ENCODE peak calls at places on chromosomes 6 and 20, in ten cellular contexts. One of them, this sample, is unnamed.

GRCh38 chr6:73798592-73798991 is 102.6 kb downstream of the CD109 start:
- DNase-seq in stimulated activated CD4-positive, alpha-beta T cell treated with anti-CD3 and anti-CD28 coated beads, Interleukin-1b, Interleukin-23, amount 100 ng/mL, for 1 hour: no peak
- DNase-seq in activated CD8-positive, alpha-beta memory T cell treated with anti-CD3 and anti-CD28 coated beads, Interleukin-2, amount 10 ng/mL, durations not matched to agents 7 days and 5 days: no peak
- DNase-seq in WTC11: peak; percentile 13
- DNase-seq in LNCaP clone FGC: peak; percentile 41
- DNase-seq in PC-3: peak; percentile 44
- DNase-seq in activated naive CD4-positive, alpha-beta T cell treated with Interleukin-2 at 50 U/mL for 16 hours: no peak
- DNase-seq in HAP-1: no peak
- DNase-seq in lower leg skin: no peak
- DNase-seq in RPMI7951: peak; percentile 76
- DNase-seq in this sample: peak; percentile 48

GRCh38 chr6:9516207-9516606 is 898.7 kb downstream of the TFAP2A start:
- DNase-seq in LNCaP clone FGC: no peak
- DNase-seq in activated naive CD4-positive, alpha-beta T cell treated with Interleukin-2 at 50 U/mL for 16 hours: no peak
- DNase-seq in PC-3: peak; percentile 84
- DNase-seq in activated CD8-positive, alpha-beta memory T cell treated with anti-CD3 and anti-CD28 coated beads, Interleukin-2, amount 10 ng/mL, durations not matched to agents 7 days and 5 days: no peak
- DNase-seq in WTC11: no peak
- DNase-seq in lower leg skin: no peak
- DNase-seq in stimulated activated CD4-positive, alpha-beta T cell treated with anti-CD3 and anti-CD28 coated beads, Interleukin-1b, Interleukin-23, amount 100 ng/mL, for 1 hour: no peak
- DNase-seq in HAP-1: no peak
- DNase-seq in RPMI7951: peak; percentile 87
- DNase-seq in this sample: no peak

GRCh38 chr6:17493286-17493685 is 99.9 kb downstream of the CAP2 start:
- DNase-seq in HAP-1: no peak
- DNase-seq in LNCaP clone FGC: no peak
- DNase-seq in WTC11: no peak
- DNase-seq in stimulated activated CD4-positive, alpha-beta T cell treated with anti-CD3 and anti-CD28 coated beads, Interleukin-1b, Interleukin-23, amount 100 ng/mL, for 1 hour: no peak
- DNase-seq in RPMI7951: peak; percentile 85
- DNase-seq in lower leg skin: no peak
- DNase-seq in activated CD8-positive, alpha-beta memory T cell treated with anti-CD3 and anti-CD28 coated beads, Interleukin-2, amount 10 ng/mL, durations not matched to agents 7 days and 5 days: no peak
- DNase-seq in PC-3: peak; percentile 12
- DNase-seq in activated naive CD4-positive, alpha-beta T cell treated with Interleukin-2 at 50 U/mL for 16 hours: no peak
- DNase-seq in this sample: no peak

GRCh38 chr6:56835612-56836011 is 119.3 kb upstream of the BEND6 start:
- DNase-seq in LNCaP clone FGC: no peak
- DNase-seq in RPMI7951: no peak
- DNase-seq in WTC11: no peak
- DNase-seq in activated CD8-positive, alpha-beta memory T cell treated with anti-CD3 and anti-CD28 coated beads, Interleukin-2, amount 10 ng/mL, durations not matched to agents 7 days and 5 days: no peak
- DNase-seq in lower leg skin: no peak
- DNase-seq in PC-3: no peak
- DNase-seq in activated naive CD4-positive, alpha-beta T cell treated with Interleukin-2 at 50 U/mL for 16 hours: no peak
- DNase-seq in stimulated activated CD4-positive, alpha-beta T cell treated with anti-CD3 and anti-CD28 coated beads, Interleukin-1b, Interleukin-23, amount 100 ng/mL, for 1 hour: no peak
- DNase-seq in HAP-1: no peak
- DNase-seq in this sample: no peak

GRCh38 chr20:11350126-11351005 is 567.3 kb upstream of the BTBD3 start:
- DNase-seq in activated naive CD4-positive, alpha-beta T cell treated with Interleukin-2 at 50 U/mL for 16 hours: no peak
- DNase-seq in lower leg skin: no peak
- DNase-seq in activated CD8-positive, alpha-beta memory T cell treated with anti-CD3 and anti-CD28 coated beads, Interleukin-2, amount 10 ng/mL, durations not matched to agents 7 days and 5 days: no peak
- DNase-seq in LNCaP clone FGC: no peak
- DNase-seq in WTC11: no peak
- DNase-seq in HAP-1: no peak
- DNase-seq in stimulated activated CD4-positive, alpha-beta T cell treated with anti-CD3 and anti-CD28 coated beads, Interleukin-1b, Interleukin-23, amount 100 ng/mL, for 1 hour: no peak
- DNase-seq in PC-3: no peak
- DNase-seq in RPMI7951: no peak
- DNase-seq in this sample: no peak

GRCh38 chr6:224350-224749 is 67.9 kb upstream of the DUSP22 start:
- DNase-seq in RPMI7951: no peak
- DNase-seq in LNCaP clone FGC: no peak
- DNase-seq in lower leg skin: no peak
- DNase-seq in WTC11: no peak
- DNase-seq in HAP-1: no peak
- DNase-seq in PC-3: no peak
- DNase-seq in activated naive CD4-positive, alpha-beta T cell treated with Interleukin-2 at 50 U/mL for 16 hours: no peak
- DNase-seq in activated CD8-positive, alpha-beta memory T cell treated with anti-CD3 and anti-CD28 coated beads, Interleukin-2, amount 10 ng/mL, durations not matched to agents 7 days and 5 days: no peak
- DNase-seq in stimulated activated CD4-positive, alpha-beta T cell treated with anti-CD3 and anti-CD28 coated beads, Interleukin-1b, Interleukin-23, amount 100 ng/mL, for 1 hour: no peak
- DNase-seq in this sample: no peak

GRCh38 chr6:168116446-168116974 is 37.5 kb upstream of the FRMD1 start:
- DNase-seq in LNCaP clone FGC: no peak
- DNase-seq in PC-3: no peak
- DNase-seq in stimulated activated CD4-positive, alpha-beta T cell treated with anti-CD3 and anti-CD28 coated beads, Interleukin-1b, Interleukin-23, amount 100 ng/mL, for 1 hour: no peak
- DNase-seq in RPMI7951: no peak
- DNase-seq in activated naive CD4-positive, alpha-beta T cell treated with Interleukin-2 at 50 U/mL for 16 hours: no peak
- DNase-seq in HAP-1: no peak
- DNase-seq in WTC11: no peak
- DNase-seq in lower leg skin: no peak
- DNase-seq in activated CD8-positive, alpha-beta memory T cell treated with anti-CD3 and anti-CD28 coated beads, Interleukin-2, amount 10 ng/mL, durations not matched to agents 7 days and 5 days: no peak
- DNase-seq in this sample: no peak

GRCh38 chr6:34465551-34466241 is at the start of gene PACSIN1:
- DNase-seq in RPMI7951: no peak
- DNase-seq in WTC11: peak; percentile 73
- DNase-seq in HAP-1: no peak
- DNase-seq in activated CD8-positive, alpha-beta memory T cell treated with anti-CD3 and anti-CD28 coated beads, Interleukin-2, amount 10 ng/mL, durations not matched to agents 7 days and 5 days: no peak
- DNase-seq in activated naive CD4-positive, alpha-beta T cell treated with Interleukin-2 at 50 U/mL for 16 hours: no peak
- DNase-seq in stimulated activated CD4-positive, alpha-beta T cell treated with anti-CD3 and anti-CD28 coated beads, Interleukin-1b, Interleukin-23, amount 100 ng/mL, for 1 hour: no peak
- DNase-seq in LNCaP clone FGC: peak; percentile 14
- DNase-seq in lower leg skin: no peak
- DNase-seq in PC-3: peak; percentile 51
- DNase-seq in this sample: no peak

GRCh38 chr20:46757754-46758678 is 48.6 kb downstream of the SLC2A10 start:
- DNase-seq in stimulated activated CD4-positive, alpha-beta T cell treated with anti-CD3 and anti-CD28 coated beads, Interleukin-1b, Interleukin-23, amount 100 ng/mL, for 1 hour: no peak
- DNase-seq in RPMI7951: peak; percentile 59
- DNase-seq in WTC11: peak; percentile 74
- DNase-seq in activated CD8-positive, alpha-beta memory T cell treated with anti-CD3 and anti-CD28 coated beads, Interleukin-2, amount 10 ng/mL, durations not matched to agents 7 days and 5 days: peak; percentile 75
- DNase-seq in PC-3: peak; percentile 79
- DNase-seq in LNCaP clone FGC: no peak
- DNase-seq in HAP-1: peak; percentile 15
- DNase-seq in activated naive CD4-positive, alpha-beta T cell treated with Interleukin-2 at 50 U/mL for 16 hours: peak; percentile 59
- DNase-seq in lower leg skin: peak; percentile 90
- DNase-seq in this sample: peak; percentile 45

GRCh38 chr20:24502184-24502583 is 32.8 kb downstream of the SYNDIG1 start:
- DNase-seq in activated CD8-positive, alpha-beta memory T cell treated with anti-CD3 and anti-CD28 coated beads, Interleukin-2, amount 10 ng/mL, durations not matched to agents 7 days and 5 days: peak; percentile 11
- DNase-seq in LNCaP clone FGC: no peak
- DNase-seq in RPMI7951: peak; percentile 98
- DNase-seq in HAP-1: no peak
- DNase-seq in WTC11: no peak
- DNase-seq in lower leg skin: no peak
- DNase-seq in PC-3: no peak
- DNase-seq in activated naive CD4-positive, alpha-beta T cell treated with Interleukin-2 at 50 U/mL for 16 hours: no peak
- DNase-seq in stimulated activated CD4-positive, alpha-beta T cell treated with anti-CD3 and anti-CD28 coated beads, Interleukin-1b, Interleukin-23, amount 100 ng/mL, for 1 hour: no peak
- DNase-seq in this sample: peak; percentile 89

GRCh38 chr6:86683132-86683908 is 254.0 kb upstream of the HTR1E start:
- DNase-seq in WTC11: no peak
- DNase-seq in stimulated activated CD4-positive, alpha-beta T cell treated with anti-CD3 and anti-CD28 coated beads, Interleukin-1b, Interleukin-23, amount 100 ng/mL, for 1 hour: no peak
- DNase-seq in lower leg skin: no peak
- DNase-seq in HAP-1: no peak
- DNase-seq in activated naive CD4-positive, alpha-beta T cell treated with Interleukin-2 at 50 U/mL for 16 hours: no peak
- DNase-seq in activated CD8-positive, alpha-beta memory T cell treated with anti-CD3 and anti-CD28 coated beads, Interleukin-2, amount 10 ng/mL, durations not matched to agents 7 days and 5 days: no peak
- DNase-seq in RPMI7951: no peak
- DNase-seq in PC-3: no peak
- DNase-seq in LNCaP clone FGC: no peak
- DNase-seq in this sample: no peak

GRCh38 chr6:51901766-51902165 is 185.6 kb downstream of the PKHD1 start:
- DNase-seq in HAP-1: no peak
- DNase-seq in stimulated activated CD4-positive, alpha-beta T cell treated with anti-CD3 and anti-CD28 coated beads, Interleukin-1b, Interleukin-23, amount 100 ng/mL, for 1 hour: no peak
- DNase-seq in activated CD8-positive, alpha-beta memory T cell treated with anti-CD3 and anti-CD28 coated beads, Interleukin-2, amount 10 ng/mL, durations not matched to agents 7 days and 5 days: no peak
- DNase-seq in PC-3: no peak
- DNase-seq in RPMI7951: no peak
- DNase-seq in activated naive CD4-positive, alpha-beta T cell treated with Interleukin-2 at 50 U/mL for 16 hours: no peak
- DNase-seq in WTC11: no peak
- DNase-seq in lower leg skin: no peak
- DNase-seq in LNCaP clone FGC: no peak
- DNase-seq in this sample: no peak

GRCh38 chr20:10596726-10597125 is 77.1 kb downstream of the JAG1 start:
- DNase-seq in PC-3: peak; percentile 87
- DNase-seq in RPMI7951: peak; percentile 86
- DNase-seq in HAP-1: peak; percentile 23
- DNase-seq in activated naive CD4-positive, alpha-beta T cell treated with Interleukin-2 at 50 U/mL for 16 hours: no peak
- DNase-seq in stimulated activated CD4-positive, alpha-beta T cell treated with anti-CD3 and anti-CD28 coated beads, Interleukin-1b, Interleukin-23, amount 100 ng/mL, for 1 hour: no peak
- DNase-seq in LNCaP clone FGC: no peak
- DNase-seq in lower leg skin: no peak
- DNase-seq in WTC11: no peak
- DNase-seq in activated CD8-positive, alpha-beta memory T cell treated with anti-CD3 and anti-CD28 coated beads, Interleukin-2, amount 10 ng/mL, durations not matched to agents 7 days and 5 days: no peak
- DNase-seq in this sample: peak; percentile 65

GRCh38 chr6:19327246-19327645 is 509.9 kb upstream of the ID4 start:
- DNase-seq in RPMI7951: no peak
- DNase-seq in activated CD8-positive, alpha-beta memory T cell treated with anti-CD3 and anti-CD28 coated beads, Interleukin-2, amount 10 ng/mL, durations not matched to agents 7 days and 5 days: no peak
- DNase-seq in HAP-1: no peak
- DNase-seq in PC-3: peak; percentile 23
- DNase-seq in LNCaP clone FGC: no peak
- DNase-seq in stimulated activated CD4-positive, alpha-beta T cell treated with anti-CD3 and anti-CD28 coated beads, Interleukin-1b, Interleukin-23, amount 100 ng/mL, for 1 hour: no peak
- DNase-seq in lower leg skin: no peak
- DNase-seq in WTC11: no peak
- DNase-seq in activated naive CD4-positive, alpha-beta T cell treated with Interleukin-2 at 50 U/mL for 16 hours: no peak
- DNase-seq in this sample: no peak

GRCh38 chr6:5665173-5665572 is 341.6 kb downstream of the NRN1 start:
- DNase-seq in lower leg skin: no peak
- DNase-seq in HAP-1: no peak
- DNase-seq in PC-3: no peak
- DNase-seq in LNCaP clone FGC: no peak
- DNase-seq in stimulated activated CD4-positive, alpha-beta T cell treated with anti-CD3 and anti-CD28 coated beads, Interleukin-1b, Interleukin-23, amount 100 ng/mL, for 1 hour: no peak
- DNase-seq in RPMI7951: no peak
- DNase-seq in activated CD8-positive, alpha-beta memory T cell treated with anti-CD3 and anti-CD28 coated beads, Interleukin-2, amount 10 ng/mL, durations not matched to agents 7 days and 5 days: no peak
- DNase-seq in WTC11: no peak
- DNase-seq in activated naive CD4-positive, alpha-beta T cell treated with Interleukin-2 at 50 U/mL for 16 hours: no peak
- DNase-seq in this sample: no peak

GRCh38 chr20:35902545-35902941 is 51.8 kb downstream of the SCAND1 start:
- DNase-seq in stimulated activated CD4-positive, alpha-beta T cell treated with anti-CD3 and anti-CD28 coated beads, Interleukin-1b, Interleukin-23, amount 100 ng/mL, for 1 hour: no peak
- DNase-seq in lower leg skin: no peak
- DNase-seq in RPMI7951: no peak
- DNase-seq in HAP-1: no peak
- DNase-seq in PC-3: no peak
- DNase-seq in WTC11: no peak
- DNase-seq in activated CD8-positive, alpha-beta memory T cell treated with anti-CD3 and anti-CD28 coated beads, Interleukin-2, amount 10 ng/mL, durations not matched to agents 7 days and 5 days: no peak
- DNase-seq in LNCaP clone FGC: no peak
- DNase-seq in activated naive CD4-positive, alpha-beta T cell treated with Interleukin-2 at 50 U/mL for 16 hours: no peak
- DNase-seq in this sample: no peak

GRCh38 chr6:166203003-166203640 is 35.5 kb upstream of the TBXT start:
- DNase-seq in LNCaP clone FGC: no peak
- DNase-seq in activated naive CD4-positive, alpha-beta T cell treated with Interleukin-2 at 50 U/mL for 16 hours: no peak
- DNase-seq in lower leg skin: no peak
- DNase-seq in RPMI7951: peak; percentile 40
- DNase-seq in PC-3: no peak
- DNase-seq in HAP-1: no peak
- DNase-seq in activated CD8-positive, alpha-beta memory T cell treated with anti-CD3 and anti-CD28 coated beads, Interleukin-2, amount 10 ng/mL, durations not matched to agents 7 days and 5 days: no peak
- DNase-seq in WTC11: no peak
- DNase-seq in stimulated activated CD4-positive, alpha-beta T cell treated with anti-CD3 and anti-CD28 coated beads, Interleukin-1b, Interleukin-23, amount 100 ng/mL, for 1 hour: no peak
- DNase-seq in this sample: peak; percentile 14

GRCh38 chr6:31727034-31727716 is 1.9 kb downstream of the DDAH2 start:
- DNase-seq in HAP-1: no peak
- DNase-seq in WTC11: no peak
- DNase-seq in lower leg skin: no peak
- DNase-seq in LNCaP clone FGC: no peak
- DNase-seq in RPMI7951: no peak
- DNase-seq in stimulated activated CD4-positive, alpha-beta T cell treated with anti-CD3 and anti-CD28 coated beads, Interleukin-1b, Interleukin-23, amount 100 ng/mL, for 1 hour: no peak
- DNase-seq in PC-3: no peak
- DNase-seq in activated CD8-positive, alpha-beta memory T cell treated with anti-CD3 and anti-CD28 coated beads, Interleukin-2, amount 10 ng/mL, durations not matched to agents 7 days and 5 days: no peak
- DNase-seq in activated naive CD4-positive, alpha-beta T cell treated with Interleukin-2 at 50 U/mL for 16 hours: no peak
- DNase-seq in this sample: no peak

GRCh38 chr20:31704225-31705119 is 18.2 kb downstream of the BCL2L1 start:
- DNase-seq in RPMI7951: peak; percentile 57
- DNase-seq in stimulated activated CD4-positive, alpha-beta T cell treated with anti-CD3 and anti-CD28 coated beads, Interleukin-1b, Interleukin-23, amount 100 ng/mL, for 1 hour: no peak
- DNase-seq in WTC11: peak; percentile 35
- DNase-seq in activated naive CD4-positive, alpha-beta T cell treated with Interleukin-2 at 50 U/mL for 16 hours: no peak
- DNase-seq in HAP-1: no peak
- DNase-seq in activated CD8-positive, alpha-beta memory T cell treated with anti-CD3 and anti-CD28 coated beads, Interleukin-2, amount 10 ng/mL, durations not matched to agents 7 days and 5 days: no peak
- DNase-seq in lower leg skin: no peak
- DNase-seq in LNCaP clone FGC: no peak
- DNase-seq in PC-3: peak; percentile 98
- DNase-seq in this sample: peak; percentile 1

GRCh38 chr20:32506721-32507120 is 78.4 kb downstream of the NOL4L start:
- DNase-seq in HAP-1: no peak
- DNase-seq in WTC11: no peak
- DNase-seq in RPMI7951: no peak
- DNase-seq in activated CD8-positive, alpha-beta memory T cell treated with anti-CD3 and anti-CD28 coated beads, Interleukin-2, amount 10 ng/mL, durations not matched to agents 7 days and 5 days: no peak
- DNase-seq in LNCaP clone FGC: no peak
- DNase-seq in lower leg skin: no peak
- DNase-seq in PC-3: no peak
- DNase-seq in activated naive CD4-positive, alpha-beta T cell treated with Interleukin-2 at 50 U/mL for 16 hours: no peak
- DNase-seq in stimulated activated CD4-positive, alpha-beta T cell treated with anti-CD3 and anti-CD28 coated beads, Interleukin-1b, Interleukin-23, amount 100 ng/mL, for 1 hour: no peak
- DNase-seq in this sample: no peak

GRCh38 chr20:49948809-49949507 is 12.8 kb downstream of the RNF114 start:
- DNase-seq in activated naive CD4-positive, alpha-beta T cell treated with Interleukin-2 at 50 U/mL for 16 hours: no peak
- DNase-seq in PC-3: peak; percentile 56
- DNase-seq in WTC11: no peak
- DNase-seq in LNCaP clone FGC: no peak
- DNase-seq in lower leg skin: no peak
- DNase-seq in RPMI7951: peak; percentile 85
- DNase-seq in stimulated activated CD4-positive, alpha-beta T cell treated with anti-CD3 and anti-CD28 coated beads, Interleukin-1b, Interleukin-23, amount 100 ng/mL, for 1 hour: no peak
- DNase-seq in activated CD8-positive, alpha-beta memory T cell treated with anti-CD3 and anti-CD28 coated beads, Interleukin-2, amount 10 ng/mL, durations not matched to agents 7 days and 5 days: no peak
- DNase-seq in HAP-1: no peak
- DNase-seq in this sample: no peak

GRCh38 chr20:24755411-24755922 is 193.6 kb upstream of the CST7 start:
- DNase-seq in lower leg skin: no peak
- DNase-seq in stimulated activated CD4-positive, alpha-beta T cell treated with anti-CD3 and anti-CD28 coated beads, Interleukin-1b, Interleukin-23, amount 100 ng/mL, for 1 hour: no peak
- DNase-seq in PC-3: no peak
- DNase-seq in RPMI7951: peak; percentile 82
- DNase-seq in activated CD8-positive, alpha-beta memory T cell treated with anti-CD3 and anti-CD28 coated beads, Interleukin-2, amount 10 ng/mL, durations not matched to agents 7 days and 5 days: peak; percentile 14
- DNase-seq in LNCaP clone FGC: no peak
- DNase-seq in activated naive CD4-positive, alpha-beta T cell treated with Interleukin-2 at 50 U/mL for 16 hours: no peak
- DNase-seq in WTC11: no peak
- DNase-seq in HAP-1: no peak
- DNase-seq in this sample: peak; percentile 64

GRCh38 chr6:112466378-112467151 is 119.4 kb downstream of the RFPL4B start:
- DNase-seq in HAP-1: no peak
- DNase-seq in stimulated activated CD4-positive, alpha-beta T cell treated with anti-CD3 and anti-CD28 coated beads, Interleukin-1b, Interleukin-23, amount 100 ng/mL, for 1 hour: no peak
- DNase-seq in activated naive CD4-positive, alpha-beta T cell treated with Interleukin-2 at 50 U/mL for 16 hours: no peak
- DNase-seq in LNCaP clone FGC: no peak
- DNase-seq in activated CD8-positive, alpha-beta memory T cell treated with anti-CD3 and anti-CD28 coated beads, Interleukin-2, amount 10 ng/mL, durations not matched to agents 7 days and 5 days: no peak
- DNase-seq in PC-3: peak; percentile 75
- DNase-seq in WTC11: no peak
- DNase-seq in lower leg skin: no peak
- DNase-seq in RPMI7951: peak; percentile 54
- DNase-seq in this sample: no peak

GRCh38 chr6:132919028-132919427 is 104.7 kb downstream of the RPS12 start:
- DNase-seq in RPMI7951: no peak
- DNase-seq in activated CD8-positive, alpha-beta memory T cell treated with anti-CD3 and anti-CD28 coated beads, Interleukin-2, amount 10 ng/mL, durations not matched to agents 7 days and 5 days: no peak
- DNase-seq in WTC11: no peak
- DNase-seq in lower leg skin: no peak
- DNase-seq in stimulated activated CD4-positive, alpha-beta T cell treated with anti-CD3 and anti-CD28 coated beads, Interleukin-1b, Interleukin-23, amount 100 ng/mL, for 1 hour: no peak
- DNase-seq in HAP-1: no peak
- DNase-seq in LNCaP clone FGC: no peak
- DNase-seq in PC-3: no peak
- DNase-seq in activated naive CD4-positive, alpha-beta T cell treated with Interleukin-2 at 50 U/mL for 16 hours: no peak
- DNase-seq in this sample: no peak

GRCh38 chr20:52972190-52972937 is at the start of gene TSHZ2:
- DNase-seq in LNCaP clone FGC: no peak
- DNase-seq in WTC11: peak; percentile 41
- DNase-seq in lower leg skin: peak; percentile 88
- DNase-seq in PC-3: no peak
- DNase-seq in stimulated activated CD4-positive, alpha-beta T cell treated with anti-CD3 and anti-CD28 coated beads, Interleukin-1b, Interleukin-23, amount 100 ng/mL, for 1 hour: peak; percentile 33
- DNase-seq in activated naive CD4-positive, alpha-beta T cell treated with Interleukin-2 at 50 U/mL for 16 hours: peak; percentile 61
- DNase-seq in RPMI7951: peak; percentile 24
- DNase-seq in HAP-1: no peak
- DNase-seq in activated CD8-positive, alpha-beta memory T cell treated with anti-CD3 and anti-CD28 coated beads, Interleukin-2, amount 10 ng/mL, durations not matched to agents 7 days and 5 days: no peak
- DNase-seq in this sample: no peak

GRCh38 chr6:13445005-13445743 is 42.2 kb downstream of the GFOD1 start:
- DNase-seq in HAP-1: no peak
- DNase-seq in activated CD8-positive, alpha-beta memory T cell treated with anti-CD3 and anti-CD28 coated beads, Interleukin-2, amount 10 ng/mL, durations not matched to agents 7 days and 5 days: no peak
- DNase-seq in RPMI7951: no peak
- DNase-seq in stimulated activated CD4-positive, alpha-beta T cell treated with anti-CD3 and anti-CD28 coated beads, Interleukin-1b, Interleukin-23, amount 100 ng/mL, for 1 hour: no peak
- DNase-seq in lower leg skin: peak; percentile 92
- DNase-seq in WTC11: peak; percentile 34
- DNase-seq in activated naive CD4-positive, alpha-beta T cell treated with Interleukin-2 at 50 U/mL for 16 hours: no peak
- DNase-seq in LNCaP clone FGC: no peak
- DNase-seq in PC-3: no peak
- DNase-seq in this sample: no peak

GRCh38 chr20:64199395-64199794 is 35.1 kb downstream of the MYT1 start:
- DNase-seq in PC-3: no peak
- DNase-seq in activated CD8-positive, alpha-beta memory T cell treated with anti-CD3 and anti-CD28 coated beads, Interleukin-2, amount 10 ng/mL, durations not matched to agents 7 days and 5 days: no peak
- DNase-seq in lower leg skin: no peak
- DNase-seq in activated naive CD4-positive, alpha-beta T cell treated with Interleukin-2 at 50 U/mL for 16 hours: no peak
- DNase-seq in stimulated activated CD4-positive, alpha-beta T cell treated with anti-CD3 and anti-CD28 coated beads, Interleukin-1b, Interleukin-23, amount 100 ng/mL, for 1 hour: no peak
- DNase-seq in LNCaP clone FGC: no peak
- DNase-seq in WTC11: no peak
- DNase-seq in HAP-1: no peak
- DNase-seq in RPMI7951: no peak
- DNase-seq in this sample: no peak

GRCh38 chr6:9554806-9555205 is 860.1 kb downstream of the TFAP2A start:
- DNase-seq in HAP-1: no peak
- DNase-seq in LNCaP clone FGC: no peak
- DNase-seq in PC-3: no peak
- DNase-seq in activated CD8-positive, alpha-beta memory T cell treated with anti-CD3 and anti-CD28 coated beads, Interleukin-2, amount 10 ng/mL, durations not matched to agents 7 days and 5 days: no peak
- DNase-seq in stimulated activated CD4-positive, alpha-beta T cell treated with anti-CD3 and anti-CD28 coated beads, Interleukin-1b, Interleukin-23, amount 100 ng/mL, for 1 hour: no peak
- DNase-seq in RPMI7951: no peak
- DNase-seq in lower leg skin: no peak
- DNase-seq in activated naive CD4-positive, alpha-beta T cell treated with Interleukin-2 at 50 U/mL for 16 hours: no peak
- DNase-seq in WTC11: no peak
- DNase-seq in this sample: no peak